ENCODE peak calls at places on chromosomes 1 and 21, in ten cellular contexts. Z, C, Q, E, S, I, L, A, O and M are unnamed samples.

GRCh38 chr21:31895069-31895851 is 22.4 kb downstream of the HUNK start:
- DNase-seq in E (no peak), S (no peak), Q (no peak), Z (peak; percentile 22), L (no peak), O (no peak), I (no peak), A (no peak), C (no peak), M (no peak)

GRCh38 chr21:25254491-25255174 is 352.6 kb downstream of the MRPL39 start:
- DNase-seq in E (no peak), Q (no peak), Z (no peak), L (no peak), I (no peak), S (no peak), A (no peak), C (no peak), O (no peak), M (no peak)

GRCh38 chr21:42437786-42438185 is 34.1 kb downstream of the UBASH3A start:
- DNase-seq in A (no peak), C (no peak), E (no peak), I (no peak), S (no peak), O (peak; percentile 22), Z (peak; percentile 6), L (no peak), Q (no peak), M (no peak)

GRCh38 chr1:166900987-166901386 is 24.9 kb upstream of the TADA1 start:
- DNase-seq in S (no peak), Q (no peak), I (no peak), O (no peak), C (no peak), E (no peak), L (no peak), Z (no peak), A (no peak), M (peak; percentile 60)

GRCh38 chr1:151553659-151554058 is 13.6 kb downstream of the TUFT1 start:
- DNase-seq in E (no peak), Q (no peak), O (peak; percentile 11), Z (peak; percentile 44), L (no peak), I (no peak), S (peak; percentile 68), C (no peak), A (no peak), M (no peak)

GRCh38 chr1:25676488-25676887 is 59.9 kb downstream of the MAN1C1 start:
- DNase-seq in L (no peak), O (peak; percentile 42), Z (no peak), S (peak; percentile 8), I (no peak), A (no peak), Q (no peak), C (no peak), E (no peak), M (no peak)

GRCh38 chr1:230166366-230167132 is 99.5 kb downstream of the GALNT2 start:
- DNase-seq in E (no peak), Q (no peak), C (no peak), I (no peak), S (no peak), Z (no peak), L (no peak), A (no peak), O (no peak), M (no peak)

GRCh38 chr1:31335007-31335406 is 37.9 kb downstream of the FABP3 start:
- DNase-seq in A (peak; percentile 45), O (peak; percentile 60), E (no peak), C (no peak), L (no peak), Q (no peak), S (peak; percentile 37), I (peak; percentile 32), Z (peak; percentile 63), M (no peak)

GRCh38 chr1:75796376-75797272 is at the start of gene MSH4:
- DNase-seq in E (no peak), Z (no peak), A (no peak), S (no peak), Q (no peak), C (no peak), O (no peak), L (no peak), I (no peak), M (peak; percentile 10)

GRCh38 chr1:160942926-160943325 is 11.7 kb downstream of the ITLN2 start:
- DNase-seq in E (no peak), A (peak; percentile 51), S (peak; percentile 43), O (peak; percentile 33), C (no peak), Z (no peak), I (no peak), L (no peak), Q (no peak), M (no peak)

GRCh38 chr1:192737311-192737710 is 71.5 kb upstream of the RGS2 start:
- DNase-seq in A (no peak), E (no peak), L (no peak), Q (no peak), O (no peak), S (no peak), I (no peak), Z (no peak), C (no peak), M (no peak)

GRCh38 chr1:202247837-202248795 is 54.5 kb downstream of the LGR6 start:
- DNase-seq in A (no peak), C (no peak), E (no peak), O (no peak), Z (no peak), I (no peak), S (no peak), Q (no peak), L (no peak), M (no peak)

GRCh38 chr1:174258148-174258550 is 98.8 kb downstream of the RABGAP1L start:
- DNase-seq in S (peak; percentile 17), C (peak; percentile 17), E (no peak), Z (peak; percentile 57), A (peak; percentile 53), Q (no peak), L (no peak), I (peak; percentile 45), O (peak; percentile 64), M (peak; percentile 15)

GRCh38 chr1:238927899-238928298 is 458.5 kb upstream of the CHRM3 start:
- DNase-seq in C (no peak), I (no peak), O (no peak), Q (no peak), A (no peak), Z (no peak), E (no peak), L (no peak), S (no peak), M (no peak)

GRCh38 chr1:64826991-64827390 is 82.1 kb downstream of the RAVER2 start:
- DNase-seq in C (no peak), L (no peak), S (no peak), O (no peak), E (no peak), Q (no peak), A (no peak), I (no peak), Z (peak; percentile 40), M (no peak)

GRCh38 chr1:14583788-14584187 is 14.7 kb upstream of the KAZN start:
- DNase-seq in A (no peak), I (no peak), O (no peak), Q (no peak), Z (no peak), C (no peak), E (no peak), S (no peak), L (no peak), M (no peak)

GRCh38 chr1:48526045-48526714 is 54.2 kb upstream of the SPATA6 start:
- DNase-seq in I (no peak), L (no peak), O (peak; percentile 89), Z (peak; percentile 45), Q (no peak), A (no peak), S (no peak), C (no peak), E (peak; percentile 30), M (no peak)

DNA sequence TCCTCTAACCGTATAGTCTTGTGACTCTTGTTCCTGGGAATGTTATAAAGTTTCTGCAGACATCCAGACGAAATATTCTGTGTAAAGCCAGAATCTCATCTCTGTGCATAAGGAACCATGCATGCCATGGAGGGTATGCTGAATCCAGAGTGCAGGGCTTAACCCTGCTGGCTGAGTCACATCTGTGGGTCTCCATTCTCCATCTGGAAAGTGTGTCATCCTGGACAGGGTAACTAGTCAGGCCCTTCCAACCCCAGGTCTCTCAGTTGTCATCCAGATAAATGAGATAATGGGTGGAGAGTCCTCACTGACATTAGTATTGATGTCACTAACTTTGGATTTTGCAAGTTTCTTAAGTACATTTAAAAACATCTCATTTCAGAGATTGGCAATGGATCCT is 48.8 kb downstream of the ATP5PO start:
- DNase-seq in O (no peak), S (no peak), C (no peak), A (no peak), L (no peak), E (no peak), Q (no peak), Z (peak; percentile 70), I (no peak), M (no peak)
- H3K27ac ChIP-seq in O (no peak overlapping the region), S (no peak overlapping the region), C (no peak overlapping the region), A (no peak overlapping the region), L (no peak overlapping the region), E (no peak overlapping the region), Q (no peak overlapping the region), Z (no peak overlapping the region), I (no peak overlapping the region), M (no peak overlapping the region)

GRCh38 chr1:87518794-87519193 is 190.1 kb downstream of the LMO4 start:
- DNase-seq in A (no peak), C (no peak), S (no peak), Z (no peak), O (no peak), Q (no peak), L (no peak), I (no peak), E (no peak), M (no peak)
- H3K27ac ChIP-seq in A (no peak overlapping the region), C (no peak overlapping the region), S (no peak overlapping the region), Z (no peak overlapping the region), O (no peak overlapping the region), Q (no peak overlapping the region), L (no peak overlapping the region), I (no peak overlapping the region), E (no peak overlapping the region), M (no peak overlapping the region)

GRCh38 chr1:4175566-4176405 is 275.7 kb upstream of the C1orf174 start:
- DNase-seq in E (no peak), L (no peak), C (no peak), Q (no peak), Z (no peak), A (no peak), O (no peak), S (no peak), I (no peak), M (no peak)
- H3K27ac ChIP-seq in E (no peak overlapping the region), L (no peak overlapping the region), C (no peak overlapping the region), Q (no peak overlapping the region), Z (no peak overlapping the region), A (no peak overlapping the region), O (no peak overlapping the region), S (no peak overlapping the region), I (no peak overlapping the region), M (no peak overlapping the region)

DNA sequence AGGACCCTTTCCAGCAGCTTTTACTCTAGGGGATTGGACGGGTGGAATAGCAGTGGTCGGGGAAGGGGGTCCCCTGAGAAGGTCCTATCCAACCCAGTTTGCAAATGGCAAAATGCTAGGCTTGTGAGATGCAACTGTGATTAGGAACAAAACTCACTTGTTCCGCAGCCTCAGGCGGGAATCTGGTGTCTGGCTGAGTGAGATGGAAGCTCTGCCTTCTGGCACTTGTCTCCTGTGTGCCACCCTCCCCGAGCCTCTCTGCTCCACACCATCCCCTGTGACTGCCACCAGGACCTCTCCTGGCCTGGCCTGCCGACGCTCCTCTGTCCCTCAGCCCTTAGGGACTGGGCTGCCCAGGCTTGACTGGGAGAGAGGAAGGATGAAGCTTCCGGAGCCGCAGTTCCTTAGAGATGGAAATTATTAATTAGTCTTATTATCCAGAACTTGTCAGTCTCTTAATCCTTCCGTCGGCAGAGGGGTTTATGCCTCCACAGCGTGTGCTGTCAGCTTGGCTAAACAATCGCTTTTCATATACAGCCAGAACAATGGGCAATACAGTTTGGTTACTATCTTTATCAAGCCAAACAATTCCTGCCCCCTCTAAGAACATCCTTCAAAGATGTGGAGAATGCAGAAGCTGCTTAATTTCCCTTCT is 292.8 kb upstream of the VAMP3 start:
- DNase-seq in L (no peak), C (no peak), O (no peak), Z (no peak), S (no peak), I (no peak), E (no peak), Q (no peak), A (no peak), M (no peak)
- H3K27ac ChIP-seq in L (peak overlapping the region; percentile 60), C (no peak overlapping the region), O (no peak overlapping the region), Z (peak overlapping the region; percentile 79), S (no peak overlapping the region), I (no peak overlapping the region), E (peak overlapping the region; percentile 70), Q (no peak overlapping the region), A (peak overlapping the region; percentile 55), M (no peak overlapping the region)